ENCODE peak calls at places on chromosomes 2 and 18, in ten cellular contexts. X is Right ventricle myocardium superior, R is nucleus accumbens, T is GM12865, I is GM20000, O is NCI-H2029, H is mammary epithelial cell, D is non-pigmented ciliary epithelial cell, F is AML-193, Y is fibroblast of lung. V is an unnamed sample.

GRCh38 chr2:44952143-44952805 is 10.8 kb downstream of the SIX3 start:
- DNase-seq in X (peak), R (peak), T (peak), I (peak), O (peak), H (peak), D (no peak), F (no peak), Y (peak), V (peak)

GRCh38 chr2:39380525-39381150 is 56.4 kb downstream of the MAP4K3 start:
- DNase-seq in X (no peak), R (no peak), T (no peak), I (no peak), O (no peak), H (no peak), D (no peak), F (no peak), Y (peak), V (peak)

GRCh38 chr2:238145046-238145445 is 6.6 kb downstream of the KLHL30 start:
- DNase-seq in X (no peak), R (no peak), T (no peak), I (no peak), O (no peak), H (no peak), D (no peak), F (no peak), Y (no peak), V (no peak)

GRCh38 chr2:20578895-20579825 is 71.7 kb downstream of the HS1BP3 start:
- DNase-seq in X (peak), R (peak), T (peak), I (peak), O (peak), H (peak), D (peak), F (no peak), Y (peak), V (peak)

GRCh38 chr18:11849845-11850747 is 1.1 kb upstream of the CHMP1B start:
- DNase-seq in X (peak), R (peak), T (peak), I (no peak), O (peak), H (peak), D (peak), F (peak), Y (peak), V (peak)

GRCh38 chr2:69975853-69976462 is 14.5 kb upstream of the ASPRV1 start:
- DNase-seq in X (peak), R (no peak), T (no peak), I (no peak), O (no peak), H (no peak), D (no peak), F (no peak), Y (no peak), V (no peak)

GRCh38 chr2:9653485-9654271 is 22.9 kb upstream of the YWHAQ start:
- DNase-seq in X (no peak), R (peak), T (peak), I (no peak), O (no peak), H (no peak), D (no peak), F (no peak), Y (no peak), V (no peak)

GRCh38 chr2:43520919-43521318 is 74.9 kb downstream of the THADA start:
- DNase-seq in X (no peak), R (no peak), T (no peak), I (no peak), O (no peak), H (no peak), D (no peak), F (no peak), Y (no peak), V (no peak)

GRCh38 chr2:7031424-7032245 is 114.4 kb downstream of the RNF144A start:
- DNase-seq in X (no peak), R (no peak), T (no peak), I (no peak), O (peak), H (peak), D (no peak), F (no peak), Y (no peak), V (no peak)

GRCh38 chr2:1649103-1649870 is 95.0 kb downstream of the PXDN start:
- DNase-seq in X (peak), R (no peak), T (no peak), I (no peak), O (no peak), H (no peak), D (no peak), F (no peak), Y (no peak), V (no peak)

GRCh38 chr2:187233811-187234210 is 214.2 kb downstream of the CALCRL start:
- DNase-seq in X (no peak), R (no peak), T (no peak), I (no peak), O (no peak), H (no peak), D (no peak), F (no peak), Y (no peak), V (no peak)

GRCh38 chr2:8573942-8574195 is 108.0 kb upstream of the ID2 start:
- DNase-seq in X (no peak), R (no peak), T (no peak), I (no peak), O (peak), H (no peak), D (no peak), F (no peak), Y (no peak), V (no peak)

GRCh38 chr2:149075065-149075464 is 36.6 kb downstream of the LYPD6B start:
- DNase-seq in X (no peak), R (no peak), T (no peak), I (no peak), O (peak), H (no peak), D (no peak), F (no peak), Y (no peak), V (no peak)

GRCh38 chr2:237625216-237625705 is 2.1 kb upstream of the LRRFIP1 start:
- DNase-seq in X (no peak), R (no peak), T (no peak), I (no peak), O (no peak), H (no peak), D (no peak), F (no peak), Y (no peak), V (peak)

GRCh38 chr18:60892855-60893254 is 440.4 kb upstream of the CDH20 start:
- DNase-seq in X (no peak), R (no peak), T (no peak), I (no peak), O (no peak), H (peak), D (peak), F (no peak), Y (peak), V (no peak)

GRCh38 chr18:76380791-76381405 is 114.1 kb downstream of the ZNF516 start:
- DNase-seq in X (no peak), R (no peak), T (no peak), I (no peak), O (no peak), H (no peak), D (no peak), F (no peak), Y (no peak), V (no peak)

GRCh38 chr2:239236808-239237205 is 164.0 kb downstream of the HDAC4 start:
- DNase-seq in X (no peak), R (no peak), T (no peak), I (no peak), O (no peak), H (no peak), D (no peak), F (no peak), Y (no peak), V (no peak)

GRCh38 chr2:42217307-42217706 is 48.2 kb downstream of the EML4 start:
- DNase-seq in X (no peak), R (no peak), T (no peak), I (no peak), O (no peak), H (no peak), D (no peak), F (no peak), Y (peak), V (no peak)

GRCh38 chr2:70328921-70329561 is 27.2 kb upstream of the FAM136A start:
- DNase-seq in X (no peak), R (no peak), T (no peak), I (no peak), O (peak), H (peak), D (no peak), F (no peak), Y (no peak), V (no peak)

GRCh38 chr2:42513252-42513918 is 19.6 kb upstream of the KCNG3 start:
- DNase-seq in X (no peak), R (no peak), T (peak), I (no peak), O (no peak), H (peak), D (peak), F (peak), Y (peak), V (peak)

GRCh38 chr18:8776013-8776515 is 70.7 kb downstream of the MTCL1 start:
- DNase-seq in X (no peak), R (no peak), T (no peak), I (no peak), O (no peak), H (no peak), D (no peak), F (no peak), Y (peak), V (no peak)

GRCh38 chr2:68591225-68591624 is 52.2 kb upstream of the PROKR1 start:
- DNase-seq in X (no peak), R (no peak), T (no peak), I (no peak), O (no peak), H (no peak), D (no peak), F (no peak), Y (no peak), V (no peak)

GRCh38 chr18:48724939-48725338 is 186.1 kb downstream of the CTIF start:
- DNase-seq in X (no peak), R (no peak), T (peak), I (no peak), O (no peak), H (no peak), D (no peak), F (no peak), Y (no peak), V (no peak)

GRCh38 chr2:25879133-25879730 is 945 bp upstream of the ASXL2 start:
- DNase-seq in X (no peak), R (no peak), T (no peak), I (no peak), O (peak), H (peak), D (peak), F (no peak), Y (peak), V (no peak)

GRCh38 chr2:162063899-162064298 is 10.1 kb downstream of the DPP4 start:
- DNase-seq in X (no peak), R (no peak), T (peak), I (no peak), O (peak), H (no peak), D (no peak), F (no peak), Y (no peak), V (no peak)

GRCh38 chr18:32674491-32674890 is 98.3 kb downstream of the KLHL14 start:
- DNase-seq in X (no peak), R (no peak), T (no peak), I (no peak), O (peak), H (no peak), D (no peak), F (no peak), Y (no peak), V (no peak)

GRCh38 chr2:219514196-219514761 is at the start of gene ASIC4:
- DNase-seq in X (no peak), R (no peak), T (no peak), I (no peak), O (no peak), H (no peak), D (no peak), F (no peak), Y (no peak), V (no peak)

GRCh38 chr18:48819781-48820482 is 130.8 kb downstream of the SMAD7 start:
- DNase-seq in X (no peak), R (no peak), T (no peak), I (no peak), O (no peak), H (no peak), D (no peak), F (no peak), Y (no peak), V (no peak)

GRCh38 chr2:84152471-84152870 is 306.6 kb downstream of the SUCLG1 start:
- DNase-seq in X (no peak), R (no peak), T (no peak), I (no peak), O (no peak), H (peak), D (no peak), F (no peak), Y (no peak), V (no peak)

GRCh38 chr2:229857634-229858033 is 64.2 kb downstream of the TRIP12 start:
- DNase-seq in X (no peak), R (no peak), T (no peak), I (no peak), O (no peak), H (no peak), D (no peak), F (no peak), Y (no peak), V (no peak)

GRCh38 chr2:15316370-15316814 is 244.7 kb downstream of the NBAS start:
- DNase-seq in X (no peak), R (no peak), T (no peak), I (no peak), O (no peak), H (no peak), D (no peak), F (no peak), Y (no peak), V (no peak)

GRCh38 chr2:191247381-191248057 is 2.3 kb downstream of the MYO1B start:
- DNase-seq in X (no peak), R (no peak), T (no peak), I (no peak), O (peak), H (peak), D (peak), F (no peak), Y (peak), V (peak)

GRCh38 chr2:156580501-156580900 is 144.3 kb downstream of the GPD2 start:
- DNase-seq in X (no peak), R (no peak), T (no peak), I (no peak), O (no peak), H (no peak), D (no peak), F (no peak), Y (no peak), V (no peak)

GRCh38 chr2:240519396-240520142 is 38.2 kb downstream of the ANKMY1 start:
- DNase-seq in X (no peak), R (no peak), T (no peak), I (no peak), O (no peak), H (no peak), D (peak), F (no peak), Y (peak), V (no peak)

V was measured in foreskin melanocyte.